ENCODE peak calls at places on chromosomes 11 and 22, in seven cellular contexts. I, A, U, X, P, N and O are unnamed samples. For H3K9me3 and H3K4me1, the result is how much of the 10 kb centered on the place peaks cover.

GRCh38 chr22:27919943-27920755 is 1.1 kb upstream of the PITPNB start:
- DNase-seq in U (peak), I (no peak), X (peak), A (peak), N (peak), P (peak), O (no peak)

GRCh38 chr11:72932132-72932570 is 117.9 kb downstream of the ATG16L2 start:
- DNase-seq in I (no peak), U (no peak), P (peak), N (no peak), X (no peak), A (no peak), O (no peak)

GRCh38 chr11:13486926-13487660 is 8.7 kb downstream of the PTH start:
- DNase-seq in P (no peak), I (no peak), N (peak), X (peak), A (peak), U (peak), O (peak)

GRCh38 chr11:112127056-112127455 is 36.8 kb downstream of the IL18 start:
- DNase-seq in X (no peak), N (no peak), U (no peak), A (no peak), P (no peak), I (no peak), O (no peak)

GRCh38 chr22:34236527-34236926 is 316.3 kb upstream of the LARGE1 start:
- DNase-seq in N (peak), I (no peak), X (no peak), P (peak), A (no peak), U (peak), O (no peak)

GRCh38 chr11:61359541-61359940 is 2.1 kb downstream of the CYB561A3 start:
- DNase-seq in X (no peak), P (no peak), U (no peak), N (no peak), A (no peak), I (no peak), O (peak)

GRCh38 chr11:44744160-44744559 is 17.4 kb downstream of the TSPAN18 start:
- DNase-seq in A (no peak), P (no peak), X (no peak), U (no peak), I (no peak), N (no peak), O (no peak)

GRCh38 chr11:107251298-107251697 is 206.3 kb downstream of the CWF19L2 start:
- DNase-seq in X (no peak), I (no peak), U (no peak), A (no peak), P (no peak), N (no peak), O (no peak)

GRCh38 chr11:67639438-67639859 is at the start of gene TBX10:
- DNase-seq in P (no peak), N (no peak), A (peak), U (no peak), I (no peak), X (no peak), O (no peak)

GRCh38 chr22:22201925-22202343 is 42.7 kb upstream of the VPREB1 start:
- DNase-seq in P (no peak), U (no peak), I (no peak), X (no peak), N (no peak), A (no peak), O (no peak)

GRCh38 chr22:37973271-37974170 is 10.8 kb downstream of the SOX10 start:
- DNase-seq in P (no peak), A (no peak), N (no peak), I (no peak), X (no peak), U (no peak), O (no peak)

GRCh38 chr22:23241562-23242472 is 61.5 kb downstream of the BCR start:
- DNase-seq in I (no peak), N (no peak), P (no peak), U (no peak), X (no peak), A (no peak), O (no peak)

GRCh38 chr11:57680552-57680874 is 12.6 kb downstream of the ZDHHC5 start:
- DNase-seq in I (no peak), X (no peak), N (no peak), A (no peak), P (peak), U (no peak), O (no peak)

GRCh38 chr11:76823481-76824028 is 37.2 kb upstream of the ACER3 start:
- DNase-seq in I (peak), N (no peak), P (peak), A (peak), U (peak), X (peak), O (no peak)

GRCh38 chr11:64415286-64415685 is 56.3 kb downstream of the RPS6KA4 start:
- DNase-seq in U (no peak), I (no peak), X (no peak), P (no peak), N (no peak), A (no peak), O (no peak)

GRCh38 chr11:87369888-87370287 is 332.2 kb downstream of the TMEM135 start:
- DNase-seq in U (no peak), P (no peak), I (no peak), N (no peak), X (no peak), A (no peak), O (no peak)

GRCh38 chr11:1548221-1549070 is 23.6 kb downstream of the DUSP8 start:
- DNase-seq in N (peak), X (peak), I (no peak), U (peak), P (peak), A (peak), O (peak)

GRCh38 chr11:27509953-27510352 is 3.4 kb upstream of the LIN7C start:
- DNase-seq in P (no peak), N (no peak), U (no peak), A (no peak), I (no peak), X (no peak), O (no peak)

GRCh38 chr11:70334351-70334995 is 63.9 kb upstream of the CTTN start:
- DNase-seq in U (no peak), P (no peak), X (no peak), A (no peak), I (peak), N (no peak), O (no peak)

GRCh38 chr11:82176365-82176764 is 557.3 kb downstream of the FAM181B start:
- DNase-seq in I (no peak), P (no peak), N (no peak), X (no peak), U (no peak), A (no peak), O (no peak)

GRCh38 chr11:73612601-73613137 is 14.8 kb upstream of the FAM168A start:
- DNase-seq in I (no peak), U (no peak), A (no peak), P (peak), N (no peak), X (no peak), O (no peak)

GRCh38 chr22:40463017-40463631 is 92.7 kb downstream of the SGSM3 start:
- DNase-seq in X (no peak), P (no peak), N (no peak), I (no peak), A (no peak), U (no peak), O (peak)

GRCh38 chr11:35514481-35514880 is 10.9 kb downstream of the PAMR1 start:
- DNase-seq in X (no peak), A (no peak), U (no peak), N (no peak), P (no peak), I (no peak), O (no peak)

GRCh38 chr11:68908273-68908672 is 4.6 kb downstream of the IGHMBP2 start:
- DNase-seq in U (no peak), A (no peak), I (no peak), P (no peak), N (no peak), X (no peak), O (no peak)
- TF ChIP-seq CTCF in U (no peak), A (no peak), I (no peak), P (no peak), N (no peak), X (no peak), O (no peak)

GRCh38 chr11:3370268-3370870 is 8.6 kb downstream of the ZNF195 start:
- DNase-seq in P (peak), U (no peak), X (no peak), I (no peak), N (no peak), A (no peak), O (no peak)
- H3K9me3 ChIP-seq in P (under half), U (under half), X (half or more), I (under half), N (under half), A (under half), O (under half)

DNA sequence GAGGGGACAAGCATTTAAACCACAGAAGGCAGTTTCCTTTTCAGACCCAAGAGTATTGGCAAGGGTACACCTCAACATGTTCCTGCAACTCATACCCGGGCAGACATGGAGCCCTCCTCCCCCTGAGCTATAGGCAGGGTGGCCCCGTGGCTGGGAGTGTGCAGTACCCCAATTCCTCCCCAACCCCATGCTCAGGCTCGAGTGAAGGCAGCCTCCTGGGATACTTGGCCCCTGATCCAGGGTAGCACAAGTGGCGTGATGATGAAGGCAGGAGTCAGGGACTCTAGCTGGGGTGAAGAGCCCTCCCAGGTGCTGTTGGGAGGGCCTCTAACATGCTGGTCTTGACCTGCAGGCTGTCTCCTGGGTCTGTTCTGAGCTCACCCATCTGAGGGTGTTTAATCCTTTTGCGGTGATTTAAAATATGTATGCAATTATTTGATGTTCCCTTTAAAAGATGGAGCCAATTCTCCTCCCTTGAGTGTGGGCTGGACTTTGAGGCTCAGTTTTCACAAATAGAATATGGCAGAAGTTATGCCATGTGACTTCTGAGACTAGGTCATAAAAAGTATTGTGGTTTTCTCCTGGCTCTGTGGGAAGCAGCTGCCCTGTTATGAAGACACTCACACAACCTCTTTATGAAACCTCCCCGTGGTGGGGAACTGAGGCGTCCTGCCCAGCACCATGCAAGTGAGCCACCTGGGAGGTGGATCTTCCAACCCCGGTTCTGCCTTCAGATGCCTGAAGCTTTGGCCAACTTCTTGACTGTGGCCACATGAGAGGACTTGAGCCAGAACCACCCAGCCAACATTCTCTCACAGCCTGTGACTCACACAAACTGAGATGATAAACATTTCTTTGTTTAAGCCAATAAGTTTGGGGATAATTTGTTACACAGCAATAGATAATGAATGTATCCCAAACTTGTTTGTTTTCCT is 54.7 kb upstream of the NECTIN1 start:
- DNase-seq in A (no peak), I (no peak), U (no peak), N (no peak), X (no peak), P (peak), O (no peak)
- H3K4me1 ChIP-seq in A (under half), I (under half), U (under half), N (under half), X (under half), P (under half), O (under half)

GRCh38 chr11:114586797-114587196 is 8.8 kb downstream of the NXPE4 start:
- DNase-seq in X (peak), I (no peak), A (no peak), U (no peak), P (no peak), N (no peak), O (no peak)

DNA sequence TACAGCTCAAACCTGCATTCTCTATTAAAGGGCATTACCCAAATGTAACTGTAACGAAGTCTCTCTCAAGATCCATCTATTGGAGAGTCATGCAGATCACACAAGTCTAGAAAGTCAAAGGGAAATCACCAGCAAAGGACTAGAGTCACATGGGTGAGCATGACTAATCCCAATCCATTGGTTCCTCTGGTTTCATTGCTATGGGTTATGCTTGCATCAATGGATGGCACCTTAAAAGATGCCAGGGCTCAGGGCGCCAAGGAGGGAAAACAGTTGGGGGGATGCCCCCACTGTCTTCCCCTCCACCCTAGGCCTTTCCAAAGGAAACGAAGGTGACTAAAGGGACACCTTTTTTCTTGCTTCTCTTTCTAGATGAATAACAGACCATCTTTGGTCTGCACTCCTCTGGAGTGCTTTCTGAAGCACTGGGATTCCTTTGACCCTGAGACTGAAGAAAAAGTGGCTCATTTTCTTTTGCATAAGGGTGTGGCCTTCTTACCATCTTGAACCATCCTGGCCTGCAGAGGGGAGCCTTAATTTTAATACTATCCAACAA is 8.1 kb downstream of the NXPE4 start:
- DNase-seq in P (no peak), N (no peak), I (no peak), A (no peak), U (no peak), X (no peak), O (no peak)
- TF ChIP-seq CTCF in P (no peak), N (no peak), I (no peak), A (no peak), U (no peak), X (no peak), O (no peak)

DNA sequence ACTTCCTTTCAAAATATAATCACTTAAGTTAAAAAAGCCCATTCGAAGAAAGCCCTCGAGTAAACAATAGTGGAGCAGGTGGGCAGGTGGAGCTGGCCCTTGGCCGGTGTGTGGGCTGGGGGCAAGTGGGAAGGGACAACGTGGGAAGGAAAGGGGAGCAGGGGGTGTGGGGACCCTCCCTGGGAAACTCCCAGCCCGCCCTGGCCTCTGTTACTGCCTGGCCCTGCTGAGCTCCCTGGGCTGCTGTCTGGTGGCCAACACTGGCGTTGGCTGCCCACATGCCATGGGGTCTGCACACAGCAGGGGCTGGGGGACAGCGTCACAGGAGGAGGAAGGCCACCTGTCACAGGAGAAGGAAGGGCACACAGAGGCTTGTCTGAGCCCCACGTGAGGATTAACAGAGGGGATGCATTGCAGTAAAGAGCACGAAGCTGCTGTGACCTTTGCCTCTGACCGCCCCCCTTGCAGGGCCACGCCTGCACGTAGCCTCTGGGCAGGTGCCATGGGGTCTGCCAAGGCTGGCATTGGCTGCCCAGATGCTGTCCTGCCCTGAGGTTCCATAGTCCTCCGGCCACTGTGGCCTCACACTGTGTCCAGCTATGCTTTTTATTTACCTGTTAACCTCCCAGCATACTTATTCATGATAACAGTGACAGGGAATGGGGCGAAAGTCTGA is 36.2 kb upstream of the CCDC188 start:
- DNase-seq in A (no peak), U (no peak), P (no peak), I (no peak), X (no peak), N (no peak), O (no peak)
- H3K9me3 ChIP-seq in A (under half), U (under half), P (under half), I (under half), X (under half), N (under half), O (under half)

GRCh38 chr11:58776891-58777451 is 45.2 kb upstream of the GLYAT start:
- DNase-seq in P (no peak), U (no peak), X (no peak), I (no peak), N (no peak), A (no peak), O (no peak)
- H3K4me1 ChIP-seq in P (under half), U (under half), X (under half), I (under half), N (under half), A (under half), O (under half)